ENCODE peak calls at places on chromosome 17, in nine cellular contexts. A, F, I, K, Q, J, S, V and T are unnamed samples. For H3K4me1, the result is how much of the 10 kb centered on the place peaks cover.

GRCh38 chr17:56475121-56475520 is 118.4 kb upstream of the NOG start:
- DNase-seq in A (no peak), F (no peak), I (no peak), K (no peak), Q (no peak), J (no peak), S (no peak), V (no peak), T (no peak)

GRCh38 chr17:69445132-69445531 is 30.6 kb downstream of the MAP2K6 start:
- DNase-seq in A (no peak), F (no peak), I (no peak), K (no peak), Q (no peak), J (no peak), S (peak), V (no peak), T (no peak)

GRCh38 chr17:11241611-11242226 is 706 bp downstream of the SHISA6 start:
- DNase-seq in A (peak), F (no peak), I (peak), K (no peak), Q (no peak), J (peak), S (no peak), V (peak), T (no peak)

GRCh38 chr17:72839086-72839728 is 253.3 kb downstream of the SLC39A11 start:
- DNase-seq in A (no peak), F (no peak), I (no peak), K (no peak), Q (no peak), J (no peak), S (no peak), V (no peak), T (no peak)

GRCh38 chr17:76422406-76422805 is 30.5 kb downstream of the UBE2O start:
- DNase-seq in A (no peak), F (peak), I (no peak), K (no peak), Q (no peak), J (no peak), S (no peak), V (no peak), T (no peak)

GRCh38 chr17:16941643-16942042 is 30.3 kb downstream of the TNFRSF13B start:
- DNase-seq in A (no peak), F (peak), I (no peak), K (no peak), Q (no peak), J (no peak), S (no peak), V (no peak), T (no peak)

GRCh38 chr17:64020068-64020766 is at the start of gene ICAM2:
- DNase-seq in A (peak), F (peak), I (no peak), K (no peak), Q (peak), J (peak), S (peak), V (no peak), T (no peak)

GRCh38 chr17:40519089-40519775 is 17.8 kb upstream of the TNS4 start:
- DNase-seq in A (no peak), F (peak), I (peak), K (no peak), Q (peak), J (no peak), S (no peak), V (no peak), T (no peak)

GRCh38 chr17:10127819-10128375 is 70.5 kb downstream of the GAS7 start:
- DNase-seq in A (peak), F (peak), I (no peak), K (no peak), Q (peak), J (peak), S (no peak), V (no peak), T (no peak)

GRCh38 chr17:79620207-79621038 is 9.6 kb upstream of the RBFOX3 start:
- DNase-seq in A (peak), F (peak), I (peak), K (no peak), Q (peak), J (no peak), S (no peak), V (peak), T (no peak)

GRCh38 chr17:61420745-61421398 is 21.2 kb downstream of the TBX2 start:
- DNase-seq in A (no peak), F (no peak), I (no peak), K (no peak), Q (no peak), J (no peak), S (no peak), V (no peak), T (peak)

GRCh38 chr17:6420173-6420641 is 14.7 kb downstream of the AIPL1 start:
- DNase-seq in A (no peak), F (no peak), I (no peak), K (peak), Q (no peak), J (no peak), S (no peak), V (no peak), T (no peak)

GRCh38 chr17:343211-343610 is 9.4 kb downstream of the RPH3AL start:
- DNase-seq in A (no peak), F (peak), I (peak), K (no peak), Q (peak), J (no peak), S (no peak), V (no peak), T (no peak)

GRCh38 chr17:54992797-54993639 is 24.5 kb downstream of the STXBP4 start:
- DNase-seq in A (no peak), F (no peak), I (no peak), K (peak), Q (no peak), J (no peak), S (peak), V (peak), T (no peak)

GRCh38 chr17:19019041-19019941 is 14.7 kb upstream of the FAM83G start:
- DNase-seq in A (no peak), F (peak), I (no peak), K (peak), Q (no peak), J (no peak), S (no peak), V (no peak), T (no peak)

GRCh38 chr17:50549256-50549941 is 2.4 kb downstream of the SPATA20 start:
- DNase-seq in A (no peak), F (no peak), I (no peak), K (no peak), Q (no peak), J (no peak), S (no peak), V (no peak), T (no peak)

GRCh38 chr17:82837586-82838320 is 2.1 kb downstream of the ZNF750 start:
- DNase-seq in A (peak), F (peak), I (no peak), K (no peak), Q (peak), J (no peak), S (no peak), V (no peak), T (no peak)

GRCh38 chr17:27907976-27908558 is 14.9 kb upstream of the LYRM9 start:
- DNase-seq in A (no peak), F (no peak), I (no peak), K (no peak), Q (no peak), J (no peak), S (no peak), V (no peak), T (no peak)

GRCh38 chr17:76132574-76133338 is 8.3 kb downstream of the FOXJ1 start:
- DNase-seq in A (peak), F (no peak), I (no peak), K (no peak), Q (peak), J (peak), S (no peak), V (no peak), T (no peak)

GRCh38 chr17:40538019-40538935 is 27.0 kb downstream of the CCR7 start:
- DNase-seq in A (no peak), F (peak), I (peak), K (no peak), Q (peak), J (no peak), S (no peak), V (no peak), T (no peak)

GRCh38 chr17:80513892-80514291 is 30.7 kb upstream of the RPTOR start:
- DNase-seq in A (no peak), F (no peak), I (no peak), K (no peak), Q (no peak), J (no peak), S (no peak), V (no peak), T (no peak)

GRCh38 chr17:4956493-4957061 is 5.7 kb downstream of the ENO3 start:
- DNase-seq in A (no peak), F (no peak), I (no peak), K (peak), Q (no peak), J (peak), S (no peak), V (no peak), T (no peak)
- TF ChIP-seq POLR2AphosphoS5 in A (no peak), F (no peak), I (no peak), K (no peak), Q (no peak), J (no peak), S (no peak), V (no peak), T (no peak)

DNA sequence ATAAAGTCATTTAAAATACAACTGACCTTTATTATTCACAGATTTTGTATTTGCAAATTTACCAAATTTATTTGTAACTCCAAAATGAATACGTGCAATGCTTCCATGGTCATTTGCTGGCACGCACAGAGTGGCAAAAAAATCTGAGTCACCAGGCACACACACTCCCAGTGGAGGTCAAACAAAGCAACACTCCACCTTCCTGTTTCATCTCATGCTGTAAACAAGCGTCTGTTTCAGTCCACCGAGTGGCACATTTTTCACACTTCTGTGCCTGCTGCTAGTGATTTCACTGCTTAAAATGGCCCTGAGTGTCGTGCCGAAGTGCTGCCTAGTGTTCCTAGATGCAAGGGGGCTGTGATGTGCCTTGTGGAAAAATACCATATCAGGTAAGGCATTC is 17.8 kb upstream of the ITGAE start:
- DNase-seq in A (no peak), F (no peak), I (no peak), K (no peak), Q (no peak), J (no peak), S (peak), V (no peak), T (no peak)
- H3K4me1 ChIP-seq in A (under half), F (under half), I (under half), K (under half), Q (under half), J (under half), S (under half), V (under half), T (under half)

GRCh38 chr17:33864758-33865229 is 390.3 kb upstream of the CCL2 start:
- DNase-seq in A (no peak), F (no peak), I (no peak), K (no peak), Q (no peak), J (no peak), S (no peak), V (peak), T (no peak)
- TF ChIP-seq POLR2AphosphoS5 in A (no peak), F (no peak), I (no peak), K (no peak), Q (no peak), J (no peak), S (no peak), V (no peak), T (no peak)

DNA sequence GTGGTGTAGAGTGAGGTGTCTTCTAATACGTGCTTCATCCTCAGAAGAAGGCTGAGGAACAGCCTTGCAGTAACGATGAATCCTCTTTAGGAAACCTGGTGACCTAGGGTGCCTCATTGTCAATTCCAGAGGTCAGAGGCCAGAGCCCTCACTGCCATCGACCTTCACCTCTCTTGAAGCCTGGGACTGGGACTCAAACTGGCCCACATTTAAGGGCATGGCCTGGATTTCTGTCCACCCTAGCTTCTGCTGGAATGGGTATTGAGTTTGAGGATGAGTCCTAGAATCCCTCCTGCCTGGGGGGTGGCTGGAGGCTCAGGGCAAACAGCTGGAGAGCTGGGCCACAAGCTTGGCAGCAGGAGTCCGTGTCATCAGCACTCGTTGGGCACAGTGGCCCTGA is 38.6 kb downstream of the ELAC2 start:
- DNase-seq in A (no peak), F (no peak), I (no peak), K (no peak), Q (no peak), J (no peak), S (no peak), V (no peak), T (no peak)
- H3K4me1 ChIP-seq in A (under half), F (under half), I (under half), K (under half), Q (under half), J (under half), S (under half), V (under half), T (under half)

GRCh38 chr17:65712383-65713267 is 151.2 kb upstream of the AXIN2 start:
- DNase-seq in A (no peak), F (no peak), I (no peak), K (no peak), Q (peak), J (no peak), S (no peak), V (no peak), T (no peak)

GRCh38 chr17:65703891-65704290 is 142.4 kb upstream of the AXIN2 start:
- DNase-seq in A (no peak), F (no peak), I (no peak), K (no peak), Q (no peak), J (no peak), S (no peak), V (no peak), T (peak)

GRCh38 chr17:65711671-65712276 is 150.3 kb upstream of the AXIN2 start:
- DNase-seq in A (peak), F (no peak), I (no peak), K (no peak), Q (no peak), J (no peak), S (no peak), V (no peak), T (no peak)

GRCh38 chr17:65707780-65708179 is 146.3 kb upstream of the AXIN2 start:
- DNase-seq in A (no peak), F (no peak), I (no peak), K (no peak), Q (no peak), J (no peak), S (no peak), V (no peak), T (no peak)
- TF ChIP-seq POLR2AphosphoS5 in A (peak), F (no peak), I (no peak), K (no peak), Q (peak), J (no peak), S (no peak), V (no peak), T (no peak)

GRCh38 chr17:47651704-47652103 is 2.0 kb downstream of the KPNB1 start:
- DNase-seq in A (no peak), F (no peak), I (no peak), K (no peak), Q (no peak), J (no peak), S (no peak), V (no peak), T (no peak)

GRCh38 chr17:47652570-47652969 is 2.9 kb downstream of the KPNB1 start:
- DNase-seq in A (no peak), F (no peak), I (no peak), K (no peak), Q (no peak), J (no peak), S (peak), V (no peak), T (no peak)

GRCh38 chr17:47650525-47651522 is 1.1 kb downstream of the KPNB1 start:
- DNase-seq in A (peak), F (peak), I (peak), K (peak), Q (peak), J (peak), S (peak), V (peak), T (peak)

GRCh38 chr17:47649153-47649971 is at the start of gene KPNB1:
- DNase-seq in A (peak), F (peak), I (peak), K (peak), Q (peak), J (peak), S (peak), V (peak), T (peak)

DNA sequence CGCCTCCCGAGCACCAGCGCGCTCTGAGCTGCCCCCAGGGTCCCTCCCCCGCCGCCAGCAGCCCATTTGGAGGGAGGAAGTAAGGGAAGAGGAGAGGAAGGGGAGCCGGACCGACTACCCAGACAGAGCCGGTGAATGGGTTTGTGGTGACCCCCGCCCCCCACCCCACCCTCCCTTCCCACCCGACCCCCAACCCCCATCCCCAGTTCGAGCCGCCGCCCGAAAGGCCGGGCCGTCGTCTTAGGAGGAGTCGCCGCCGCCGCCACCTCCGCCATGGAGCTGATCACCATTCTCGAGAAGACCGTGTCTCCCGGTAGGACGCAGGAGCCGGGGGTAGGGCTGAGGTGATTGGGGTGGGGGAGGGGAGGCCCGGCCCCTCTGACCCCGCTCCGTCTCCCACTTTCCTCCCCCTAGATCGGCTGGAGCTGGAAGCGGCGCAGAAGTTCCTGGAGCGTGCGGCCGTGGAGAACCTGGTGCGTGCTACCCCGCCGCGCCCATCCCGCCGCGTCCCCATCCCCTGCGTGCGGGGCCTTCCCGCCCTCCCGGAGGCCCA is 329 bp downstream of the KPNB1 start:
- DNase-seq in A (no peak), F (peak), I (peak), K (no peak), Q (no peak), J (peak), S (no peak), V (no peak), T (peak)
- H3K4me1 ChIP-seq in A (under half), F (half or more), I (under half), K (under half), Q (under half), J (under half), S (under half), V (under half), T (under half)

GRCh38 chr17:1434150-1434549 is 21.9 kb downstream of the CRK start:
- DNase-seq in A (no peak), F (no peak), I (no peak), K (no peak), Q (no peak), J (no peak), S (no peak), V (no peak), T (no peak)
- TF ChIP-seq POLR2AphosphoS5 in A (peak), F (no peak), I (no peak), K (no peak), Q (peak), J (no peak), S (no peak), V (no peak), T (no peak)